ENCODE peak calls at places on chromosomes 13 and 19, in ten cellular contexts. F, G, E, R, Z, Y, J, K, C and L are unnamed samples.
A peak's percentile ranks its signal among the peaks of the same experiment; 100 is the strongest.

GRCh38 chr13:48938308-48938943 is 37.3 kb upstream of the FNDC3A start:
- DNase-seq in Y (no peak), Z (no peak), E (no peak), K (no peak), F (no peak), G (no peak), R (no peak), J (no peak), C (no peak), L (no peak)

GRCh38 chr19:10339380-10339960 is at the start of gene ICAM3:
- DNase-seq in K (no peak), E (no peak), R (no peak), C (peak; percentile 60), F (peak; percentile 44), Y (no peak), J (peak; percentile 45), Z (no peak), G (no peak), L (no peak)

GRCh38 chr19:39916236-39916635 is 18.2 kb downstream of the FCGBP start:
- DNase-seq in E (no peak), R (no peak), J (no peak), G (no peak), C (no peak), K (no peak), Z (no peak), Y (no peak), F (no peak), L (no peak)

GRCh38 chr19:2240881-2241760 is 4.5 kb downstream of the SF3A2 start:
- DNase-seq in C (no peak), Y (no peak), F (no peak), G (no peak), Z (peak; percentile 39), E (no peak), K (no peak), J (no peak), R (no peak), L (no peak)

GRCh38 chr13:35957174-35957867 is 173.9 kb downstream of the DCLK1 start:
- DNase-seq in K (peak; percentile 34), R (no peak), E (no peak), F (no peak), Z (no peak), Y (peak; percentile 42), C (no peak), J (no peak), G (peak; percentile 14), L (no peak)

GRCh38 chr19:57068921-57069697 is 50.7 kb upstream of the USP29 start:
- DNase-seq in Z (no peak), K (no peak), R (no peak), C (no peak), Y (no peak), E (no peak), F (peak; percentile 5), G (no peak), J (no peak), L (no peak)

GRCh38 chr19:18450021-18450933 is 12.3 kb upstream of the ISYNA1 start:
- DNase-seq in C (no peak), E (no peak), K (no peak), Z (no peak), Y (no peak), R (no peak), G (no peak), J (no peak), F (no peak), L (no peak)

GRCh38 chr13:64332048-64332447 is 2898.1 kb downstream of the PCDH9 start:
- DNase-seq in R (no peak), C (no peak), F (no peak), Y (no peak), Z (no peak), J (no peak), K (no peak), E (peak; percentile 1), G (no peak), L (no peak)

GRCh38 chr13:51412431-51412830 is 40.4 kb downstream of the INTS6 start:
- DNase-seq in Z (no peak), K (no peak), J (no peak), F (no peak), R (no peak), G (no peak), Y (no peak), C (no peak), E (no peak), L (no peak)

GRCh38 chr19:35824150-35824549 is 11.5 kb upstream of the PRODH2 start:
- DNase-seq in Y (no peak), Z (no peak), J (no peak), G (no peak), F (no peak), R (no peak), K (no peak), C (no peak), E (no peak), L (no peak)

GRCh38 chr13:63010072-63010658 is 1594.5 kb upstream of the PCDH20 start:
- DNase-seq in Y (no peak), E (no peak), C (no peak), Z (no peak), G (no peak), F (no peak), J (no peak), R (no peak), K (no peak), L (no peak)

GRCh38 chr13:67229438-67230242 is 496 bp downstream of the PCDH9 start:
- DNase-seq in J (no peak), K (no peak), E (no peak), F (no peak), Z (peak; percentile 41), C (no peak), Y (no peak), G (peak; percentile 44), R (no peak), L (no peak)

GRCh38 chr13:40233731-40234195 is 432.7 kb downstream of the FOXO1 start:
- DNase-seq in J (no peak), E (no peak), Z (peak; percentile 90), Y (no peak), K (peak; percentile 48), F (no peak), R (peak; percentile 84), G (no peak), C (no peak), L (no peak)

GRCh38 chr19:48390188-48391099 is 907 bp downstream of the KDELR1 start:
- DNase-seq in K (peak; percentile 46), F (peak; percentile 75), Y (peak; percentile 58), Z (peak; percentile 55), C (peak; percentile 54), G (peak; percentile 68), E (no peak), R (peak; percentile 81), J (peak; percentile 62), L (no peak)

GRCh38 chr19:19613456-19613855 is 5.0 kb downstream of the PBX4 start:
- DNase-seq in J (no peak), F (no peak), G (peak; percentile 51), C (no peak), Y (no peak), E (no peak), K (no peak), Z (peak; percentile 71), R (no peak), L (no peak)

GRCh38 chr13:50450279-50450678 is 393.2 kb downstream of the DLEU7 start:
- DNase-seq in C (no peak), F (no peak), G (no peak), K (no peak), R (no peak), E (no peak), Y (no peak), J (no peak), Z (no peak), L (no peak)

GRCh38 chr13:30607908-30608307 is 9.8 kb upstream of the USPL1 start:
- DNase-seq in K (no peak), J (peak; percentile 53), C (peak; percentile 23), E (no peak), Z (peak; percentile 53), G (no peak), F (peak; percentile 16), Y (no peak), R (no peak), L (no peak)

GRCh38 chr19:46147791-46148288 is at the start of gene IGFL2:
- DNase-seq in Z (peak; percentile 85), C (no peak), G (no peak), F (no peak), R (no peak), E (no peak), Y (peak; percentile 29), K (no peak), J (no peak), L (no peak)

GRCh38 chr19:18415177-18415867 is 3.9 kb upstream of the SSBP4 start:
- DNase-seq in Z (no peak), J (no peak), K (peak; percentile 53), G (peak; percentile 55), F (peak; percentile 57), Y (peak; percentile 97), R (peak; percentile 86), E (no peak), C (no peak), L (no peak)

GRCh38 chr19:29810504-29810871 is 1.3 kb upstream of the CCNE1 start:
- DNase-seq in C (no peak), E (no peak), Z (peak; percentile 91), G (peak; percentile 28), F (no peak), J (no peak), R (no peak), Y (no peak), K (no peak), L (no peak)

GRCh38 chr19:3578390-3578789 is 5.6 kb downstream of the HMG20B start:
- DNase-seq in E (no peak), C (no peak), Z (no peak), R (no peak), J (no peak), K (no peak), G (no peak), F (no peak), Y (no peak), L (no peak)

GRCh38 chr19:35139618-35139943 is 957 bp downstream of the FXYD1 start:
- DNase-seq in J (no peak), F (no peak), C (no peak), Z (no peak), K (no peak), R (no peak), Y (no peak), G (no peak), E (no peak), L (no peak)

GRCh38 chr19:50300814-50301606 is 28.2 kb downstream of the KCNC3 start:
- DNase-seq in K (no peak), F (no peak), R (no peak), C (no peak), Z (peak; percentile 58), E (peak; percentile 59), G (peak; percentile 84), Y (peak; percentile 80), J (no peak), L (no peak)

GRCh38 chr13:44872751-44873150 is 116.5 kb downstream of the NUFIP1 start:
- DNase-seq in Y (no peak), R (no peak), K (no peak), J (no peak), G (no peak), F (no peak), Z (no peak), C (no peak), E (no peak), L (no peak)

GRCh38 chr13:24053505-24054251 is 106.8 kb upstream of the SPATA13 start:
- DNase-seq in E (peak; percentile 41), J (peak; percentile 44), Z (peak; percentile 80), K (no peak), C (peak; percentile 52), G (peak; percentile 82), Y (peak; percentile 74), R (no peak), F (peak; percentile 61), L (no peak)

GRCh38 chr19:16791942-16792341 is 37.3 kb upstream of the SIN3B start:
- DNase-seq in F (no peak), G (no peak), C (no peak), J (no peak), Z (no peak), K (no peak), R (no peak), E (no peak), Y (no peak), L (no peak)

GRCh38 chr19:29268721-29269483 is 56.0 kb upstream of the UQCRFS1 start:
- DNase-seq in F (no peak), J (no peak), E (no peak), R (no peak), Y (no peak), G (no peak), K (no peak), C (no peak), Z (no peak), L (no peak)

GRCh38 chr19:41551711-41552110 is 24.3 kb upstream of the CEACAM21 start:
- DNase-seq in F (no peak), G (no peak), Y (no peak), Z (no peak), C (no peak), J (no peak), K (no peak), R (no peak), E (no peak), L (no peak)